ENCODE peak calls at places on chromosomes 16 and 17, in nine cellular contexts. P is mucosa of descending colon, C is NCI-H2029, X is body of pancreas, V is AG04449, K is GM03348, E is T-helper 2 cell, L is NCI-H1694, N is T-helper 9 cell. I is an unnamed sample.

GRCh38 chr16:29982560-29983419 is 9.1 kb downstream of the TAOK2 start:
- DNase-seq in P (no peak), C (no peak), X (no peak), V (no peak), K (no peak), E (no peak), L (no peak), N (no peak), I (no peak)

GRCh38 chr17:37045271-37045946 is 96.7 kb downstream of the AATF start:
- DNase-seq in P (no peak), C (no peak), X (no peak), V (no peak), K (no peak), E (no peak), L (no peak), N (no peak), I (no peak)

GRCh38 chr17:83055911-83056582 is 23.4 kb upstream of the METRNL start:
- DNase-seq in P (peak; percentile 45), C (no peak), X (no peak), V (peak; percentile 54), K (peak; percentile 83), E (no peak), L (no peak), N (no peak), I (peak; percentile 2)

GRCh38 chr17:28124962-28125361 is 82.5 kb downstream of the NLK start:
- DNase-seq in P (no peak), C (no peak), X (no peak), V (no peak), K (no peak), E (no peak), L (no peak), N (no peak), I (no peak)

GRCh38 chr17:18933102-18934058 is 18.6 kb upstream of the SLC5A10 start:
- DNase-seq in P (no peak), C (peak; percentile 3), X (no peak), V (no peak), K (no peak), E (no peak), L (no peak), N (no peak), I (no peak)

GRCh38 chr16:87421369-87421912 is 29.3 kb downstream of the MAP1LC3B start:
- DNase-seq in P (no peak), C (no peak), X (no peak), V (no peak), K (no peak), E (no peak), L (no peak), N (no peak), I (no peak)

GRCh38 chr17:74454197-74455024 is 12.0 kb upstream of the CD300A start:
- DNase-seq in P (no peak), C (no peak), X (peak; percentile 95), V (no peak), K (no peak), E (peak; percentile 43), L (peak; percentile 79), N (no peak), I (peak; percentile 86)

GRCh38 chr17:47983492-47984223 is 12.7 kb downstream of the CDK5RAP3 start:
- DNase-seq in P (no peak), C (no peak), X (no peak), V (no peak), K (no peak), E (no peak), L (no peak), N (no peak), I (no peak)

GRCh38 chr17:45740553-45741330 is 43.4 kb upstream of the CRHR1 start:
- DNase-seq in P (no peak), C (peak; percentile 58), X (no peak), V (no peak), K (peak; percentile 32), E (no peak), L (no peak), N (no peak), I (peak; percentile 18)

GRCh38 chr17:72193395-72194106 is 72.7 kb downstream of the SOX9 start:
- DNase-seq in P (no peak), C (no peak), X (no peak), V (no peak), K (no peak), E (no peak), L (no peak), N (no peak), I (no peak)

GRCh38 chr16:58730724-58731370 is 3.3 kb downstream of the GOT2 start:
- DNase-seq in P (no peak), C (no peak), X (no peak), V (no peak), K (no peak), E (no peak), L (no peak), N (no peak), I (no peak)

I was measured in stimulated activated naive CD8-positive, alpha-beta T cell treated with anti-CD3 and anti-CD28 coated beads, Interleukin-15, Interleukin-2, amounts not matched to agents 100 U/mL and 50 U/mL, for 24 hours.